ENCODE peak calls at places on chromosomes 12 and 14, in five cellular contexts. Z, J, P, R and U are unnamed samples.
A peak's percentile ranks its signal among the peaks of the same experiment; 100 is the strongest.

GRCh38 chr12:109483346-109483745 is 5.9 kb downstream of the UBE3B start:
- DNase-seq in R (no peak), Z (no peak), P (no peak), J (no peak), U (no peak)

GRCh38 chr14:76219873-76220272 is 68.2 kb downstream of the GPATCH2L start:
- DNase-seq in P (no peak), J (no peak), R (no peak), Z (no peak), U (no peak)

GRCh38 chr14:58082491-58083098 is 69.4 kb downstream of the ARMH4 start:
- DNase-seq in Z (no peak), P (peak; percentile 89), R (no peak), J (no peak), U (no peak)

GRCh38 chr14:48814562-48814961 is 771.6 kb downstream of the RPS29 start:
- DNase-seq in J (no peak), P (peak; percentile 21), R (no peak), Z (no peak), U (no peak)

GRCh38 chr12:13564266-13564810 is 367.8 kb downstream of the EMP1 start:
- DNase-seq in Z (no peak), P (no peak), R (no peak), J (no peak), U (no peak)

GRCh38 chr12:15996254-15996653 is 85.1 kb downstream of the DERA start:
- DNase-seq in R (no peak), Z (no peak), P (peak; percentile 55), J (no peak), U (no peak)

GRCh38 chr14:36955967-36956366 is 216.4 kb downstream of the SLC25A21 start:
- DNase-seq in R (no peak), P (no peak), J (no peak), Z (no peak), U (no peak)

GRCh38 chr12:51517800-51518199 is 73.2 kb upstream of the SCN8A start:
- DNase-seq in J (no peak), R (no peak), Z (no peak), P (no peak), U (no peak)

GRCh38 chr14:63867926-63868921 is 15.4 kb downstream of the SYNE2 start:
- DNase-seq in R (no peak), Z (no peak), J (no peak), P (no peak), U (no peak)

GRCh38 chr14:106877527-106877926 is 1351.1 kb downstream of the TMEM121 start:
- DNase-seq in J (no peak), Z (no peak), P (no peak), R (no peak), U (no peak)

GRCh38 chr12:106289196-106289681 is 13.3 kb upstream of the TCP11L2 start:
- DNase-seq in J (no peak), R (no peak), P (no peak), Z (no peak), U (no peak)

GRCh38 chr12:57606821-57607220 is 2.2 kb downstream of the DTX3 start:
- DNase-seq in R (no peak), J (no peak), Z (no peak), P (no peak), U (no peak)

DNA sequence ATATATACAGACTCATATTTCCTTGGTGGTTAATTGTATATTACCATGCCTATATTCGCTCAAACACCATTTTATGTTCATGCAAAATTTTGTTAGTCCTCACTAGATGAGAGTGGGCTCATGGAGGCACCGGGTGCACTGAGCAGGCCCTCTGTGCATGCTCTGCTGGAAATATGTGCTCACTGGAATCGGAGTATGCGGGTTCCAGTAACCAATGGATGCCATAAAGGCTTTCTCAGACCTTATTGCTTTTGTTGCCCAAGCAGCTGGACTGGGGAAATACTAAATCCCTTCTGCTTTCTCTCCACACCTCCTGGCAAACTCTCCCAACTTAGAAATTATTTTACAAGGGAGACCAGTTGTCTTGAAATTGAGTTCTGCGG is 7.7 kb upstream of the HOXC6 start:
- DNase-seq in Z (no peak), J (no peak), R (no peak), P (no peak), U (no peak)
- H3K27ac ChIP-seq in Z (no peak overlapping the region), J (no peak overlapping the region), R (no peak overlapping the region), P (peak overlapping the region; percentile 97), U (no peak overlapping the region)

DNA sequence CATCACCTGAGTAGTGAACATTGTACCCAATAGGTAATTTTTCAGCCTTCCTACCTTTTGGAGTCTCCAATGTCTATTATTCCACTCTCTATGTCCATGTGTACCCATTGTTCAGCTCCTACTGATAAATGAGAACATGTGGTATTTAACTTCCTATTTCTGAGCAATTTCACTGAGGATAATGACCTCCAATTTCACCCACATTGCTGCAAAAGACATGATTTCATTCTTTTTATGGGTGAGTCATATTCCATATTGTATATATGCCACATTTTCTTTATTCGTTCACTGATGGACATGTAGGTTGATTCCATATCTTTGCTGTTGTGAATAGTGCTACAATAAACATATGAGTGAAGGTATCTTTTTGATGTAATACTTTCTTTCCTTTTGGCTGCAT is 16.4 kb upstream of the BTG1 start:
- DNase-seq in P (no peak), R (no peak), Z (no peak), J (no peak), U (no peak)
- H3K4me3 ChIP-seq in P (no peak overlapping the region), R (no peak overlapping the region), Z (no peak overlapping the region), J (no peak overlapping the region), U (no peak overlapping the region)

DNA sequence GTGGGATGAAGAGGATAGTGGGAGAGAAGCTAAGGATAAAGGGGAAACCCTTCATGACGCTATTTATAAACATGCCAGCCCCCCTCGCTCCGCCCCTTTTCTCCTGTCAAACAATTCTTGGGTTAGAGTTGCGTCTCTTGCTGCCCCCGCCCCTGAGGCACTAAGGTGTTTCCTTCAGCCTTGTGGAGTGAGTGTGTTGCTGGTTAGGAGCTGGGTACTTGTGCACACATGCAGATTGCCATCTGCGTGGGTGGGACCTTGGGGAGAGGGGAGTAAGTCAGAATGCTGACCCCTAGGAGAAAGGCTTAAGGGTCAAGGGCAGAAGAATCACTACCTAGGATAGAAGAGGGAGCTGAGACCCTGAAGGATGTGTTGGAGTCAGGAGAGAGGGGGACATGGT is 5.4 kb downstream of the FOXJ2 start:
- DNase-seq in Z (no peak), R (no peak), J (no peak), P (no peak), U (peak; percentile 42)
- H3K4me1 ChIP-seq in Z (peaks cover 20% of the 10 kb centered on the region), R (peaks cover 59% of the 10 kb centered on the region), J (peaks cover 63% of the 10 kb centered on the region), P (peaks cover 36% of the 10 kb centered on the region), U (peaks cover 34% of the 10 kb centered on the region)

DNA sequence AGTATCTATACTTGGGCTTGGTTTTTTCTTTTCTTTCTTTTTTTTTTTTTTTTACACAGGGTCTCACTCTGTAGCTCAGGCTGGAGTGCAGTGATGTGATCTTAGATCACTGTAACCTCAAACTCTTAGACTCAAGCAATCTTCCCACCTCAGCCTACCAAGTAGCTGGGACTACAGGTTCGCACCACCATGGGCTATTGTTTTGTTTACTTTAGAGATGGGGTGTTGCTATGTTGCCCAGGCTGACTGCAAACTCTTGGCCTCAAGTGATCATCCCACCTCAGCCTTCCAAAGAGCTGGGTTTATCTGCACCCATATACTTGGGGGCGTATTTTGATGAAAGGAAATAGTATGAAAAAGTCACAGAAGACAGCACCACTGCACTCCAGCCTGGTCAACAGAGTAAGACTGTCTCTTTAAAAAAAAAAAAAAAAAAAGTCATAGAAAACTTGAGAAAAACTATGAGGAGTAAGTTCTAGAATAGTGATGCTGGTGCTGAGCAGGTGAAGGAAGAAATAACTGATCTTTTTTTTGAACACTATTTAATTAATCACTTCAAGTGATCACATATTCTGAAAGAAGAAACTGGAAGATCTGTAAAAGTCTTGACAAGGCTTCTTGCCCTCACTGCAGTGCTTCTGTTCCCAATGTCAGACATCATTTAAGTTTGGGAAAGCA is 53.8 kb upstream of the NPFF start:
- DNase-seq in R (no peak), J (no peak), Z (no peak), P (no peak), U (no peak)
- H3K27ac ChIP-seq in R (no peak overlapping the region), J (peak overlapping the region; percentile 49), Z (no peak overlapping the region), P (no peak overlapping the region), U (peak overlapping the region; percentile 27)

DNA sequence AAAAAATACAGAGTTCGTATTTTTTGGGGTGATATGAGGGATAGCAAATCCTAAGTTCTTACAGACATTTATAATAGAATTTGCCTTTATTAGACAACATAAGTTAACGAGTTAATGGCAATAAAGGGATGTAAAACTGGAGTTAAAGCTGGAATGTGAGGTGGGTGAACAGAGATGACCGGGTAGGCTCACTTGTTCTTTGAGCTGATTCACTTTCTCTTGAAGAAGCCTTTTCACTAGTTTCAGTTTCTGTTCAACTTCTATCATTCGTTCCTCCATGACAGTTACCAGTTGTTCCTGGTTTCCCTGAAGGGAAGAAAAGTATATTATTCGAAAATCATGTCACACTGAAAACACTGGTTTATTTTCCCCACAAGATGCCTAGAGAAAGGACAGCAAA is 57.7 kb upstream of the SAV1 start:
- DNase-seq in R (no peak), P (no peak), Z (no peak), J (no peak), U (no peak)
- H3K4me3 ChIP-seq in R (no peak overlapping the region), P (no peak overlapping the region), Z (no peak overlapping the region), J (no peak overlapping the region), U (no peak overlapping the region)

GRCh38 chr12:92302041-92302829 is 156.6 kb upstream of the BTG1 start:
- DNase-seq in Z (no peak), J (no peak), R (no peak), P (peak; percentile 42), U (no peak)
- H3K4me1 ChIP-seq in Z (peaks cover 21% of the 10 kb centered on the region), J (no peaks in the 10 kb centered on the region), R (peaks cover 15% of the 10 kb centered on the region), P (peaks cover 33% of the 10 kb centered on the region), U (peaks cover 2% of the 10 kb centered on the region)

DNA sequence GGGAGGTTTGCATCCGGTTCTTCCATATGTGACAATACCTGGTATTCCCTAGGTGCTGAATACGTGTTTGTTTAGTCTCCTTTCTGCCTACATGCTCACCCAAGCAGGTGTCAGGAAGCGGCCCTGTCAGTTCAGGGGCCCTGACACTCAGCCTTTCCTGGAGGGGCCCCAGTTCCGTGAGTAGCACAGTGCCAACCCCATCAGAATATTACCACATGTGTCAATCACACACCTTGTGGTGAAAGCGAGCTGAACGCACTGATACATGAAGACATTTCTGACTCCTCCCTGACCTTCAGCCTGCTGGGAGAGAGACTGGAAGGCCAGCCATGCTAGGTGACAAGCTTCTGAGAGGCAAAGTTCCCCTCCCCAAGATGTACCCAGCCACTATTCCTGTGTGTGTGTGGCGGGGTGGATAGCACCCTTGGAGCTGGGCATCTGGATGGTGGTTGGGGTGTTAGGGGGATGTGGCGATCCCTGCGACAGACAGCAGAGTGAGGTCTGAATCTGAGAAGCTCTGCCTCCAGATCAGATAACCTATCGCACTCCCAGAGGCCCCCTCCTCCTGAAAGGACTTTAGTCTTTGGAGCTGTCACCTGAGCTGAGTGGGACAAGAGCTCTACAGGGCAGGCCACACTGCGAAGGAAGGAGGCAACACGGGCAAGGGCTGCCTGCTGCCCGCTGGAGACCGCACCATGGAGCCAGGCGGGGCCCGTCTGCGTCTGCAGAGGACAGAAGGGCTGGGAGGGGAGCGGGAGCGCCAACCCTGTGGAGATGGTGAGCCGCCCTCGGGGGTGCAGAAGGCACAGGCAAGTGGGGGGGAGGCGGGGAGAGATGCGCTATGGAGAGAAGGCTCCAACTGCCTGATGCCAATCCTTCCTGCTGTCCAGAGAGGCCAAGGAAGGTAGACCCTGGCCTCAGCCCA is at the start of gene SOAT2:
- DNase-seq in R (no peak), P (no peak), J (no peak), Z (no peak), U (no peak)
- H3K27ac ChIP-seq in R (no peak within 1 kb of the TSS), P (no peak within 1 kb of the TSS), J (peak within 1 kb of the TSS; percentile 39), Z (no peak within 1 kb of the TSS), U (no peak within 1 kb of the TSS)

GRCh38 chr14:61467281-61467680 is 145.9 kb downstream of the PRKCH start:
- DNase-seq in P (no peak), Z (no peak), J (no peak), R (no peak), U (no peak)
- H3K4me3 ChIP-seq in P (no peak overlapping the region), Z (no peak overlapping the region), J (no peak overlapping the region), R (no peak overlapping the region), U (no peak overlapping the region)